ENCODE peak calls at places on chromosomes 1 and 21, in nine cellular contexts. C is EH; R is HCT116; O is lower lobe of right lung; Y is mucosa of descending colon; K is activated CD4-positive, alpha-beta T cell treated with anti-CD3 and anti-CD28 coated beads, Interleukin-2, amount 10 ng/mL, durations not matched to agents 7 days and 5 days; Z is HT1080; M is GM04504; F is substantia nigra. X is an unnamed sample.

GRCh38 chr1:175095978-175096611 is 28.5 kb downstream of the TNN start:
- DNase-seq in F (no peak), R (no peak), Y (no peak), Z (peak; percentile 15), C (no peak), M (no peak), O (no peak), K (no peak), X (no peak)

GRCh38 chr1:1756661-1757421 is 21.4 kb downstream of the NADK start:
- DNase-seq in R (no peak), C (no peak), O (no peak), K (no peak), M (no peak), F (no peak), Z (no peak), Y (no peak), X (no peak)

GRCh38 chr1:199173356-199173755 is 534.5 kb downstream of the PTPRC start:
- DNase-seq in K (peak; percentile 41), O (no peak), Z (no peak), Y (no peak), R (no peak), C (peak; percentile 58), M (peak; percentile 6), F (no peak), X (peak; percentile 36)

GRCh38 chr1:169484683-169485426 is 889 bp downstream of the SLC19A2 start:
- DNase-seq in C (peak; percentile 66), O (peak; percentile 78), K (no peak), M (peak; percentile 28), R (no peak), Y (peak; percentile 62), F (peak; percentile 45), Z (no peak), X (peak; percentile 54)

GRCh38 chr21:36700961-36701911 is 2.3 kb downstream of the SIM2 start:
- DNase-seq in F (no peak), Z (no peak), O (no peak), K (no peak), R (no peak), Y (no peak), C (no peak), M (no peak), X (no peak)

GRCh38 chr1:241310451-241310850 is 46.6 kb downstream of the RGS7 start:
- DNase-seq in R (no peak), O (no peak), Z (peak; percentile 93), K (no peak), C (peak; percentile 72), M (peak; percentile 1), F (no peak), Y (no peak), X (no peak)

GRCh38 chr1:171869097-171869496 is 27.8 kb downstream of the DNM3 start:
- DNase-seq in M (no peak), O (no peak), R (no peak), C (no peak), Z (peak; percentile 19), F (no peak), Y (no peak), K (no peak), X (no peak)

GRCh38 chr1:95208876-95209275 is 25.1 kb upstream of the RWDD3 start:
- DNase-seq in C (no peak), F (no peak), M (no peak), R (no peak), K (no peak), Y (no peak), O (no peak), Z (no peak), X (no peak)

GRCh38 chr21:37560385-37560784 is 193.8 kb downstream of the DYRK1A start:
- DNase-seq in K (no peak), O (no peak), M (no peak), Y (no peak), C (no peak), R (no peak), F (no peak), Z (no peak), X (no peak)

GRCh38 chr1:2385606-2386280 is 5.6 kb downstream of the MORN1 start:
- DNase-seq in M (no peak), R (no peak), C (no peak), K (no peak), O (peak; percentile 36), Y (peak; percentile 2), Z (no peak), F (no peak), X (no peak)

GRCh38 chr21:15455819-15456462 is 273.8 kb upstream of the USP25 start:
- DNase-seq in M (no peak), C (no peak), Y (peak; percentile 91), Z (no peak), K (no peak), F (no peak), R (no peak), O (no peak), X (no peak)

GRCh38 chr1:160953030-160953429 is 1.6 kb downstream of the ITLN2 start:
- DNase-seq in Z (no peak), C (no peak), R (no peak), M (no peak), K (no peak), F (no peak), Y (no peak), O (no peak), X (no peak)

GRCh38 chr1:17405898-17406759 is 33.3 kb downstream of the RCC2 start:
- DNase-seq in O (peak; percentile 72), F (peak; percentile 38), Y (peak; percentile 75), R (peak; percentile 22), K (peak; percentile 44), Z (peak; percentile 54), C (peak; percentile 68), M (peak; percentile 17), X (peak; percentile 54)

GRCh38 chr21:45256912-45257672 is 30.6 kb downstream of the POFUT2 start:
- DNase-seq in O (no peak), F (no peak), K (no peak), Y (no peak), C (peak; percentile 17), M (no peak), Z (no peak), R (no peak), X (peak; percentile 66)

GRCh38 chr1:172373864-172374263 is 46.6 kb upstream of the C1orf105 start:
- DNase-seq in K (no peak), Y (no peak), R (no peak), C (no peak), O (no peak), M (no peak), F (no peak), Z (no peak), X (no peak)

GRCh38 chr1:235054961-235055360 is 73.7 kb downstream of the TOMM20 start:
- DNase-seq in Z (no peak), R (no peak), M (no peak), F (no peak), O (no peak), C (no peak), K (no peak), Y (no peak), X (no peak)

GRCh38 chr1:1924378-1924777 is 5.3 kb upstream of the TMEM52 start:
- DNase-seq in Z (no peak), F (no peak), C (no peak), K (no peak), O (no peak), M (no peak), Y (no peak), R (no peak), X (no peak)

GRCh38 chr21:37459575-37459974 is 93.0 kb downstream of the DYRK1A start:
- DNase-seq in Z (peak; percentile 25), K (no peak), Y (no peak), C (peak; percentile 80), O (no peak), M (no peak), R (no peak), F (no peak), X (no peak)

GRCh38 chr1:60825593-60825992 is 256.8 kb upstream of the NFIA start:
- DNase-seq in K (no peak), Z (peak; percentile 11), M (no peak), F (no peak), C (no peak), O (no peak), Y (peak; percentile 19), R (peak; percentile 3), X (no peak)

GRCh38 chr1:114803001-114803400 is 22.5 kb upstream of the SIKE1 start:
- DNase-seq in R (no peak), F (no peak), O (no peak), K (no peak), C (no peak), M (no peak), Y (no peak), Z (peak; percentile 45), X (no peak)

GRCh38 chr1:118973536-118974160 is 14.5 kb downstream of the TBX15 start:
- DNase-seq in F (no peak), M (no peak), C (peak; percentile 28), Z (no peak), K (no peak), Y (no peak), O (no peak), R (no peak), X (no peak)

GRCh38 chr1:192225713-192226112 is 67.5 kb downstream of the RGS18 start:
- DNase-seq in M (no peak), R (no peak), O (no peak), Z (peak; percentile 74), K (no peak), F (no peak), Y (no peak), C (peak; percentile 33), X (no peak)

GRCh38 chr1:30100186-30100862 is 623.1 kb downstream of the MATN1 start:
- DNase-seq in M (no peak), R (no peak), C (no peak), F (no peak), K (no peak), O (no peak), Y (no peak), Z (no peak), X (no peak)

GRCh38 chr1:154768456-154769125 is 101.5 kb downstream of the KCNN3 start:
- DNase-seq in R (no peak), M (no peak), Z (no peak), C (no peak), O (no peak), Y (no peak), F (no peak), K (no peak), X (no peak)

GRCh38 chr1:227886503-227886961 is 61.2 kb downstream of the WNT9A start:
- DNase-seq in C (no peak), Y (no peak), Z (no peak), K (no peak), O (no peak), R (no peak), M (no peak), F (no peak), X (peak; percentile 18)

GRCh38 chr1:247079141-247079874 is 697 bp upstream of the ZNF670 start:
- DNase-seq in C (no peak), K (no peak), Z (no peak), Y (peak; percentile 6), O (no peak), F (no peak), M (no peak), R (no peak), X (no peak)

GRCh38 chr1:165841582-165842362 is 14.4 kb downstream of the UCK2 start:
- DNase-seq in F (no peak), M (no peak), R (no peak), O (no peak), Y (no peak), C (peak; percentile 68), Z (peak; percentile 75), K (no peak), X (no peak)

GRCh38 chr1:59674605-59675004 is 140.1 kb upstream of the HOOK1 start:
- DNase-seq in F (no peak), R (no peak), Y (no peak), O (no peak), C (peak; percentile 16), Z (no peak), M (no peak), K (no peak), X (no peak)

GRCh38 chr1:110328274-110328673 is 10.9 kb upstream of the RBM15 start:
- DNase-seq in Z (peak; percentile 63), R (no peak), O (no peak), F (no peak), M (no peak), Y (no peak), C (peak; percentile 37), K (no peak), X (no peak)

GRCh38 chr1:1168451-1169411 is 4.9 kb upstream of the TTLL10 start:
- DNase-seq in Y (peak; percentile 21), R (no peak), M (no peak), Z (no peak), K (no peak), C (no peak), O (peak; percentile 43), F (no peak), X (no peak)

GRCh38 chr1:155695107-155695506 is 6.2 kb downstream of the DAP3 start:
- DNase-seq in C (no peak), Y (no peak), K (no peak), Z (no peak), M (no peak), R (no peak), O (no peak), F (no peak), X (no peak)

X was measured in activated CD8-positive, alpha-beta T cell treated with anti-CD3 and anti-CD28 coated beads, Interleukin-2, amount 10 ng/mL, durations not matched to agents 7 days and 5 days.